ENCODE peak calls at places on chromosomes 16 and 17, in four cellular contexts. O is breast epithelium, C is GM23338, J is stomach. A is an unnamed sample. For H3K36me3, the result is how much of the 10 kb centered on the place peaks cover.

GRCh38 chr16:8866884-8867482 is 1.8 kb downstream of the CARHSP1 start:
- DNase-seq in O (no peak), C (no peak), J (no peak), A (no peak)

GRCh38 chr16:72785886-72786285 is 262.0 kb downstream of the ZFHX3 start:
- DNase-seq in O (no peak), C (no peak), J (no peak), A (no peak)

GRCh38 chr17:13513039-13513405 is 88.7 kb downstream of the HS3ST3A1 start:
- DNase-seq in J (no peak), C (peak), O (no peak), A (no peak)

GRCh38 chr17:76359375-76359774 is 5.7 kb upstream of the PRPSAP1 start:
- DNase-seq in C (no peak), J (no peak), O (no peak), A (no peak)

GRCh38 chr17:46822388-46822921 is 4.0 kb upstream of the WNT3 start:
- DNase-seq in O (no peak), C (peak), J (no peak), A (no peak)

GRCh38 chr17:81309140-81309858 is 14.2 kb upstream of the SLC38A10 start:
- DNase-seq in O (peak), C (peak), J (peak), A (no peak)

GRCh38 chr16:55056585-55057520 is 126.2 kb downstream of the IRX5 start:
- DNase-seq in J (no peak), O (no peak), C (peak), A (no peak)

GRCh38 chr16:10103700-10104099 is 78.5 kb downstream of the GRIN2A start:
- DNase-seq in C (no peak), J (no peak), O (no peak), A (no peak)

GRCh38 chr17:52027620-52028019 is 130.9 kb downstream of the CA10 start:
- DNase-seq in C (no peak), J (no peak), O (no peak), A (no peak)

GRCh38 chr17:82322526-82323453 is 5.4 kb upstream of the CD7 start:
- DNase-seq in C (no peak), O (no peak), J (no peak), A (no peak)

GRCh38 chr17:17170346-17170976 is 35.7 kb downstream of the PLD6 start:
- DNase-seq in O (peak), C (no peak), J (no peak), A (no peak)

GRCh38 chr17:1058423-1059130 is 61.6 kb downstream of the TIMM22 start:
- DNase-seq in O (no peak), J (peak), C (peak), A (no peak)

GRCh38 chr16:56726926-56727325 is 3.0 kb upstream of the NUP93 start:
- DNase-seq in J (no peak), O (no peak), C (no peak), A (no peak)

GRCh38 chr16:56726283-56726682 is 3.6 kb upstream of the NUP93 start:
- DNase-seq in C (no peak), O (no peak), J (no peak), A (no peak)

GRCh38 chr16:56722200-56722842 is 7.6 kb upstream of the NUP93 start:
- DNase-seq in J (no peak), O (no peak), C (no peak), A (no peak)

GRCh38 chr16:56728027-56728426 is 1.9 kb upstream of the NUP93 start:
- DNase-seq in O (no peak), J (no peak), C (no peak), A (no peak)

DNA sequence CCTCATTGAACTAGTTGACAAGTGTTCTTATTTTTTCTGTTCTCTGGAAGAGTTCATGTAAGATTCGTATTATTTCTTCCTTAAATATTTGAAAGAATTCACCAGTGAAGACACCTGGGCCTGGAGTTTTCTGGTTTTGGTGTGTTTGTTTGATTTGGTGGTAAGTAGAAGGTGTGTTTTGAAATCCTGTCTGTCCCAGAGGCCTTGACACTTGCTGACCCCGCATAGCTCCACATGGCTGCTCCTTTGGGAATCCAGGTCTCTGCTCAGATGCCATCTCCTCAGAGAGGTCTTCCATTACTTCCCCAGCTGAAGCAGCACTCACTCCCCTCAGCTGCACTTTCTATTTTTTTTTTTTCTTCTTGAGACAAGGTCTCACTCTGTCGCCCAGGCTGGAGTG is 5.7 kb upstream of the NUP93 start:
- DNase-seq in J (no peak), C (no peak), O (no peak), A (no peak)
- H3K36me3 ChIP-seq in J (under half), C (under half), O (under half), A (under half)

GRCh38 chr16:89607937-89608740 is 5.3 kb upstream of the DPEP1 start:
- DNase-seq in J (no peak), C (no peak), O (no peak), A (no peak)
- TF ChIP-seq CTCF in J (no peak), C (no peak), O (no peak), A (no peak)

GRCh38 chr17:79156463-79157095 is 82.0 kb downstream of the ENGASE start:
- DNase-seq in J (no peak), O (no peak), C (no peak), A (no peak)
- TF ChIP-seq POLR2AphosphoS5 in J (no peak), O (no peak), C (no peak), A (no peak)

DNA sequence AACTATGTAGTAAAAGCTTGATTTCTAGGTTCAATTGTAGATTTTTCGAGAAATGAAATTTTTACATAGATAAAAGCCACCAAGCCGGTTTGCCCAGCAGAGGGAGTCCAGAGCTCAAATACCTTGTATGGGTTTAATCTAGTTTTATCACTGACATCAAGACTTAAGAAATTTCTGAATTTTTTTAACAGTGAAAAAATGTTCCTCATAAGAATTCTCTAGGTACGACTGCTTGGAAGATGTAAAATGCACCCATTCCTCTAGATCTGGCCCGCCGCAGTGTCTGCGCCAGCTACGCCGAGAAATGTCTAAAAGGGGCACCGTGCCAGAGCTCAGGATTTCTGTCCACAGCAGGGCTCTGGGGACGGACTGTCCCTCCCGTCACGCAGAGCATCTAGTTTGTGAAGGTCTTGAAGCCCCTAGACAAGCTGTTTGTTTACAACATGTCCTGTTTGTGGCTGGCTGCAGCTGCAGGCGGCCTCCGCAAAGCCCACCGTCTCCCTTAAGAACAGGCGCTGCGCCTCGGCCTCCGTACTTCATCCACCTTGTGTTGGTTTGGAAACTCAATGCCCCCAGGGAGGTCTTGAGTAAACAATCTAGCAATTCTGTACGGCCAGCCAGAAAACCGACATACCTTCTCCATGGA is 24.8 kb downstream of the MAP1LC3B start:
- DNase-seq in C (no peak), J (no peak), O (no peak), A (no peak)
- H3K36me3 ChIP-seq in C (under half), J (half or more), O (under half), A (under half)

DNA sequence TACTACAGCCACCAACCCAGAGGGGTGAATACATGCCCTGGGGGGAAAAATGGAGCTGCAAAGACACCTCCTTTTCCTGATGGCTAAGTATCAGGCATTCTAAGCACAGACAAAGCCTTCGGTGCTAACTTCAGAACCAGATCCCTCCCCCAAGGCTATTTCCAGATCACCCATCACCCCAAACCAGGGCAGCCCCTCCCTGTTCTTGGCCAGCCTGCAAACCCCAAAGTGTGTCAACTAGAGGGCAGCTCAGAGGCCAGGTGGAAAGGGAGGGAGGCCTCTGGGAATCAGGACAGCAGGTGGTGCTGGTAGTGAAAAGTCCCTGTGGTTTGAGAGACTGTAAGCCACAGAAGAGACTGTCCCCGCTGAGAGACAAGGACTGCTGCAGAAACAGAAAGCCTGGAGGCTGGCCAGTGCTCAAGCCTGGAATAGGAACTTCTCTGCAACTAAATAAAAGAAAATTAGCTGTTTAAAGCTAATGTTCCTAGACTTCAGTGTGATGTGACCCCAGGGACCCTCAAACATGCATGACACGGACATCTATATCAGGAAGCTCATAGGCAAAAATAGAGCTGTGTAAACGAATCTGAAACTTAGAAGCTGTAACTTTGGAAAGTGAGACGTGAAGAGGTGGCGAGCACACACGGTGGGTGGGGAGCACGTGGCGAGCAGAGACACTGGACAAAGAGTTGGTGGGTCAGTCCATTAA is 9.1 kb downstream of the TUBG1 start:
- DNase-seq in C (peak), O (peak), J (peak), A (no peak)
- TF ChIP-seq CTCF in C (peak), O (no peak), J (no peak), A (no peak)

GRCh38 chr16:90057738-90058173 is 19.4 kb downstream of the PRDM7 start:
- DNase-seq in C (no peak), J (no peak), O (no peak), A (no peak)
- TF ChIP-seq POLR2AphosphoS5 in C (no peak), J (no peak), O (no peak), A (no peak)

GRCh38 chr16:5906351-5906750 is 808.8 kb upstream of the EEF2KMT start:
- DNase-seq in J (no peak), O (no peak), C (no peak), A (no peak)
- H3K36me3 ChIP-seq in J (under half), O (under half), C (under half), A (under half)